ENCODE peak calls at places on chromosomes 1 and 21, in ten cellular contexts. One of them, this sample, is unnamed.

GRCh38 chr1:65694933-65695332 is 97.8 kb upstream of the PDE4B start:
- DNase-seq in ovary: no peak
- DNase-seq in HFF-Myc: no peak
- DNase-seq in tibial artery: no peak
- DNase-seq in cardiac muscle cell: no peak
- DNase-seq in fibroblast of pulmonary artery: no peak
- DNase-seq in OCI-LY7: no peak
- DNase-seq in lower leg skin: no peak
- DNase-seq in kidney: no peak
- DNase-seq in GM12864: no peak
- DNase-seq in this sample: no peak

GRCh38 chr1:43143441-43143888 is 28.6 kb downstream of the EBNA1BP2 start:
- DNase-seq in kidney: no peak
- DNase-seq in fibroblast of pulmonary artery: no peak
- DNase-seq in tibial artery: no peak
- DNase-seq in GM12864: no peak
- DNase-seq in lower leg skin: no peak
- DNase-seq in OCI-LY7: peak; percentile 22
- DNase-seq in cardiac muscle cell: no peak
- DNase-seq in HFF-Myc: no peak
- DNase-seq in ovary: no peak
- DNase-seq in this sample: no peak

GRCh38 chr1:197440730-197441129 is 172.7 kb downstream of the CRB1 start:
- DNase-seq in ovary: no peak
- DNase-seq in HFF-Myc: no peak
- DNase-seq in OCI-LY7: no peak
- DNase-seq in fibroblast of pulmonary artery: peak; percentile 75
- DNase-seq in kidney: no peak
- DNase-seq in tibial artery: no peak
- DNase-seq in cardiac muscle cell: peak; percentile 16
- DNase-seq in GM12864: no peak
- DNase-seq in lower leg skin: no peak
- DNase-seq in this sample: no peak

GRCh38 chr1:158422215-158422614 is 3.8 kb downstream of the OR10K2 start:
- DNase-seq in ovary: no peak
- DNase-seq in GM12864: no peak
- DNase-seq in fibroblast of pulmonary artery: no peak
- DNase-seq in lower leg skin: no peak
- DNase-seq in OCI-LY7: no peak
- DNase-seq in cardiac muscle cell: no peak
- DNase-seq in HFF-Myc: no peak
- DNase-seq in kidney: no peak
- DNase-seq in tibial artery: no peak
- DNase-seq in this sample: no peak

GRCh38 chr1:241375906-241376305 is 18.9 kb upstream of the RGS7 start:
- DNase-seq in lower leg skin: no peak
- DNase-seq in cardiac muscle cell: no peak
- DNase-seq in OCI-LY7: no peak
- DNase-seq in fibroblast of pulmonary artery: no peak
- DNase-seq in HFF-Myc: no peak
- DNase-seq in ovary: no peak
- DNase-seq in tibial artery: no peak
- DNase-seq in GM12864: no peak
- DNase-seq in kidney: no peak
- DNase-seq in this sample: no peak

GRCh38 chr21:35357041-35357780 is 308.1 kb upstream of the RUNX1 start:
- DNase-seq in tibial artery: no peak
- DNase-seq in GM12864: no peak
- DNase-seq in fibroblast of pulmonary artery: no peak
- DNase-seq in HFF-Myc: no peak
- DNase-seq in OCI-LY7: no peak
- DNase-seq in cardiac muscle cell: no peak
- DNase-seq in kidney: no peak
- DNase-seq in ovary: no peak
- DNase-seq in lower leg skin: no peak
- DNase-seq in this sample: no peak

GRCh38 chr1:25875856-25876692 is 566 bp upstream of the PAQR7 start:
- DNase-seq in OCI-LY7: no peak
- DNase-seq in ovary: no peak
- DNase-seq in tibial artery: no peak
- DNase-seq in kidney: peak; percentile 92
- DNase-seq in GM12864: no peak
- DNase-seq in lower leg skin: no peak
- DNase-seq in fibroblast of pulmonary artery: no peak
- DNase-seq in cardiac muscle cell: peak; percentile 79
- DNase-seq in HFF-Myc: no peak
- DNase-seq in this sample: no peak

GRCh38 chr21:25323356-25323949 is 283.8 kb downstream of the MRPL39 start:
- DNase-seq in HFF-Myc: no peak
- DNase-seq in kidney: no peak
- DNase-seq in ovary: no peak
- DNase-seq in OCI-LY7: no peak
- DNase-seq in fibroblast of pulmonary artery: peak; percentile 54
- DNase-seq in tibial artery: no peak
- DNase-seq in GM12864: no peak
- DNase-seq in cardiac muscle cell: no peak
- DNase-seq in lower leg skin: no peak
- DNase-seq in this sample: no peak

GRCh38 chr21:39175665-39176064 is 7.6 kb downstream of the PSMG1 start:
- DNase-seq in tibial artery: no peak
- DNase-seq in kidney: no peak
- DNase-seq in cardiac muscle cell: no peak
- DNase-seq in HFF-Myc: no peak
- DNase-seq in fibroblast of pulmonary artery: no peak
- DNase-seq in OCI-LY7: no peak
- DNase-seq in lower leg skin: no peak
- DNase-seq in ovary: no peak
- DNase-seq in GM12864: no peak
- DNase-seq in this sample: no peak

GRCh38 chr21:39173999-39174398 is 9.3 kb downstream of the PSMG1 start:
- DNase-seq in lower leg skin: no peak
- DNase-seq in cardiac muscle cell: no peak
- DNase-seq in HFF-Myc: no peak
- DNase-seq in fibroblast of pulmonary artery: no peak
- DNase-seq in tibial artery: no peak
- DNase-seq in OCI-LY7: no peak
- DNase-seq in kidney: no peak
- DNase-seq in GM12864: no peak
- DNase-seq in ovary: no peak
- DNase-seq in this sample: no peak

GRCh38 chr21:39169906-39170305 is 13.3 kb downstream of the PSMG1 start:
- DNase-seq in cardiac muscle cell: no peak
- DNase-seq in HFF-Myc: no peak
- DNase-seq in kidney: no peak
- DNase-seq in fibroblast of pulmonary artery: no peak
- DNase-seq in ovary: no peak
- DNase-seq in OCI-LY7: no peak
- DNase-seq in GM12864: no peak
- DNase-seq in lower leg skin: no peak
- DNase-seq in tibial artery: no peak
- DNase-seq in this sample: no peak

GRCh38 chr21:39176312-39176711 is 6.9 kb downstream of the PSMG1 start:
- DNase-seq in tibial artery: no peak
- DNase-seq in lower leg skin: no peak
- DNase-seq in ovary: no peak
- DNase-seq in kidney: no peak
- DNase-seq in cardiac muscle cell: no peak
- DNase-seq in fibroblast of pulmonary artery: no peak
- DNase-seq in GM12864: no peak
- DNase-seq in OCI-LY7: no peak
- DNase-seq in HFF-Myc: no peak
- DNase-seq in this sample: no peak

GRCh38 chr21:39175154-39175553 is 8.1 kb downstream of the PSMG1 start:
- DNase-seq in cardiac muscle cell: peak; percentile 25
- DNase-seq in lower leg skin: no peak
- DNase-seq in kidney: no peak
- DNase-seq in tibial artery: no peak
- DNase-seq in ovary: no peak
- DNase-seq in GM12864: no peak
- DNase-seq in fibroblast of pulmonary artery: peak; percentile 62
- DNase-seq in HFF-Myc: no peak
- DNase-seq in OCI-LY7: peak; percentile 22
- DNase-seq in this sample: no peak
- TF ChIP-seq CTCF in cardiac muscle cell: peak; percentile 42
- TF ChIP-seq CTCF in lower leg skin: no peak
- TF ChIP-seq CTCF in kidney: peak; percentile 29
- TF ChIP-seq CTCF in tibial artery: no peak
- TF ChIP-seq CTCF in ovary: no peak
- TF ChIP-seq CTCF in GM12864: peak; percentile 15
- TF ChIP-seq CTCF in fibroblast of pulmonary artery: peak; percentile 54
- TF ChIP-seq CTCF in HFF-Myc: no peak
- TF ChIP-seq CTCF in OCI-LY7: peak; percentile 72
- TF ChIP-seq CTCF in this sample: peak; percentile 46

GRCh38 chr1:209570757-209571156 is 12.8 kb upstream of the CAMK1G start:
- DNase-seq in fibroblast of pulmonary artery: no peak
- DNase-seq in OCI-LY7: no peak
- DNase-seq in lower leg skin: no peak
- DNase-seq in ovary: no peak
- DNase-seq in HFF-Myc: no peak
- DNase-seq in kidney: no peak
- DNase-seq in cardiac muscle cell: no peak
- DNase-seq in GM12864: no peak
- DNase-seq in tibial artery: no peak
- DNase-seq in this sample: no peak

GRCh38 chr1:209567788-209568187 is 15.7 kb upstream of the CAMK1G start:
- DNase-seq in kidney: no peak
- DNase-seq in ovary: no peak
- DNase-seq in fibroblast of pulmonary artery: peak; percentile 65
- DNase-seq in lower leg skin: no peak
- DNase-seq in HFF-Myc: no peak
- DNase-seq in OCI-LY7: no peak
- DNase-seq in tibial artery: no peak
- DNase-seq in cardiac muscle cell: peak; percentile 20
- DNase-seq in GM12864: no peak
- DNase-seq in this sample: no peak

GRCh38 chr1:209564904-209565303 is 18.6 kb upstream of the CAMK1G start:
- DNase-seq in OCI-LY7: no peak
- DNase-seq in GM12864: no peak
- DNase-seq in tibial artery: no peak
- DNase-seq in cardiac muscle cell: no peak
- DNase-seq in lower leg skin: no peak
- DNase-seq in HFF-Myc: no peak
- DNase-seq in ovary: no peak
- DNase-seq in fibroblast of pulmonary artery: no peak
- DNase-seq in kidney: no peak
- DNase-seq in this sample: no peak

GRCh38 chr1:209565759-209566678 is 17.5 kb upstream of the CAMK1G start:
- DNase-seq in cardiac muscle cell: peak; percentile 94
- DNase-seq in HFF-Myc: peak; percentile 52
- DNase-seq in GM12864: peak; percentile 34
- DNase-seq in kidney: peak; percentile 83
- DNase-seq in OCI-LY7: peak; percentile 70
- DNase-seq in tibial artery: peak; percentile 79
- DNase-seq in lower leg skin: peak; percentile 89
- DNase-seq in fibroblast of pulmonary artery: peak; percentile 88
- DNase-seq in ovary: peak; percentile 70
- DNase-seq in this sample: no peak

GRCh38 chr1:209569445-209570207 is 13.9 kb upstream of the CAMK1G start:
- DNase-seq in lower leg skin: peak; percentile 82
- DNase-seq in fibroblast of pulmonary artery: peak; percentile 88
- DNase-seq in cardiac muscle cell: peak; percentile 92
- DNase-seq in OCI-LY7: peak; percentile 69
- DNase-seq in kidney: no peak
- DNase-seq in GM12864: peak; percentile 46
- DNase-seq in HFF-Myc: peak; percentile 37
- DNase-seq in ovary: peak; percentile 84
- DNase-seq in tibial artery: peak; percentile 73
- DNase-seq in this sample: peak; percentile 47
- H3K4me3 ChIP-seq in lower leg skin: no peak overlapping the region
- H3K4me3 ChIP-seq in fibroblast of pulmonary artery: no peak overlapping the region
- H3K4me3 ChIP-seq in cardiac muscle cell: no peak overlapping the region
- H3K4me3 ChIP-seq in OCI-LY7: no peak overlapping the region
- H3K4me3 ChIP-seq in kidney: peak overlapping the region; percentile 30
- H3K4me3 ChIP-seq in GM12864: no peak overlapping the region
- H3K4me3 ChIP-seq in HFF-Myc: no peak overlapping the region
- H3K4me3 ChIP-seq in ovary: no peak overlapping the region
- H3K4me3 ChIP-seq in tibial artery: no peak overlapping the region
- H3K4me3 ChIP-seq in this sample: no peak overlapping the region

GRCh38 chr1:243945727-243946126 is 95.7 kb upstream of the AKT3 start:
- DNase-seq in cardiac muscle cell: no peak
- DNase-seq in GM12864: no peak
- DNase-seq in HFF-Myc: no peak
- DNase-seq in kidney: no peak
- DNase-seq in ovary: no peak
- DNase-seq in OCI-LY7: no peak
- DNase-seq in tibial artery: no peak
- DNase-seq in fibroblast of pulmonary artery: no peak
- DNase-seq in lower leg skin: no peak
- DNase-seq in this sample: no peak

GRCh38 chr1:243944429-243945160 is 94.6 kb upstream of the AKT3 start:
- DNase-seq in ovary: no peak
- DNase-seq in cardiac muscle cell: peak; percentile 75
- DNase-seq in kidney: no peak
- DNase-seq in lower leg skin: no peak
- DNase-seq in fibroblast of pulmonary artery: peak; percentile 57
- DNase-seq in OCI-LY7: no peak
- DNase-seq in HFF-Myc: no peak
- DNase-seq in tibial artery: no peak
- DNase-seq in GM12864: no peak
- DNase-seq in this sample: no peak

GRCh38 chr1:243943671-243944428 is 93.8 kb upstream of the AKT3 start:
- DNase-seq in tibial artery: no peak
- DNase-seq in ovary: no peak
- DNase-seq in kidney: no peak
- DNase-seq in GM12864: no peak
- DNase-seq in cardiac muscle cell: no peak
- DNase-seq in lower leg skin: no peak
- DNase-seq in HFF-Myc: no peak
- DNase-seq in OCI-LY7: no peak
- DNase-seq in fibroblast of pulmonary artery: no peak
- DNase-seq in this sample: no peak

GRCh38 chr1:243946253-243946652 is 96.2 kb upstream of the AKT3 start:
- DNase-seq in GM12864: no peak
- DNase-seq in HFF-Myc: no peak
- DNase-seq in cardiac muscle cell: no peak
- DNase-seq in tibial artery: no peak
- DNase-seq in fibroblast of pulmonary artery: no peak
- DNase-seq in OCI-LY7: no peak
- DNase-seq in ovary: no peak
- DNase-seq in kidney: no peak
- DNase-seq in lower leg skin: no peak
- DNase-seq in this sample: no peak

DNA sequence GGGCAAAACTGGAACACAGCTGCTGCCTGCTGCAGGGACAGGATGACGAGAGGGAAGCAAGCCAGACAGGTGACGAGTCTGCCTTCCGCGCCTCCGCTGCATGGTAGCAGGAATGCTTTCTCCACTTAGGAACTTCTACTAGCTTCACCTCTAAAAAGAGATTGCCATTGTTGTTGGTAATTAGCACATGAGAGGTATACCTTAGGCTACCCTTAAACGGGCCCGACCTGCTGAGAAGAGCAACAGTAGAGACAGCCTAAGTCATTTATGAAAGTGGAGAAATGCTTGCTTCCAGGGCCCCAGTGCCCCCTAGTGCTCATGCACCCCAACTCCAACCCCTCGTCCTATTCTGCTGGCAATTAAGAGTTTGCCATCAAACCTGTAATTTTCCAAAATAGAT is 96.9 kb upstream of the AKT3 start:
- DNase-seq in ovary: no peak
- DNase-seq in OCI-LY7: no peak
- DNase-seq in cardiac muscle cell: no peak
- DNase-seq in GM12864: no peak
- DNase-seq in tibial artery: no peak
- DNase-seq in fibroblast of pulmonary artery: peak; percentile 24
- DNase-seq in HFF-Myc: no peak
- DNase-seq in lower leg skin: no peak
- DNase-seq in kidney: no peak
- DNase-seq in this sample: no peak
- TF ChIP-seq CTCF in ovary: no peak
- TF ChIP-seq CTCF in OCI-LY7: peak; percentile 66
- TF ChIP-seq CTCF in cardiac muscle cell: peak; percentile 50
- TF ChIP-seq CTCF in GM12864: peak; percentile 60
- TF ChIP-seq CTCF in tibial artery: peak; percentile 15
- TF ChIP-seq CTCF in fibroblast of pulmonary artery: peak; percentile 36
- TF ChIP-seq CTCF in HFF-Myc: peak; percentile 67
- TF ChIP-seq CTCF in lower leg skin: no peak
- TF ChIP-seq CTCF in kidney: peak; percentile 7
- TF ChIP-seq CTCF in this sample: peak; percentile 55

DNA sequence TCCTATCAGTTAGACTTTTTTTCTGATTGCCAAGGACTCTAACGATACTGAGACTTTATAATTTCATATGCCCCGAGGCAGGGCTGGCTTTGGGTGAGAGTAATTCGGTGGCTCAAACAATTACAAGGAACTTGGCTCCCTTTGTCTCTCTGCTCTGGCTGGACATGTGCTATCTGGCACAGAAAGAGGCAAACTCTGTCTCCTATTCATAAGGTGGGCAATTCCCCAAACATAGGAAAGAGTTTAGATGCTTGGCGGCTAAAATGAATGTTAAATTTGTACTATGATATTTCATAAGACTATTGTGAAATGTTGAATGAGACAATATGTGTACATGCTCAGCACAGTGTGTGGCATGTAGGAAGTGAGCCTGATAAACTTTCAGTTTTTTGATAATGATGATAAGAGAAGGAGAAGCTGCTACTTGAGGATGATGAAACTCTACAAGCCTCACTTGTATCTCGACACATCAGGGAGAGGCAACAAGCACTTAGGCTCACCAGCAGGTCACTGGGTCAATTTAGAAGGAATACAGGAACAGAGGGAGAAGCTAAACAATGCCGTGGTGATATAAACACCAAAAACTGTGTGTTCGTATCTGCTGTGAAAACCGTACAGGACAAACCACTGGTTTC is 12.6 kb upstream of the NTPCR start:
- DNase-seq in cardiac muscle cell: no peak
- DNase-seq in GM12864: no peak
- DNase-seq in tibial artery: no peak
- DNase-seq in HFF-Myc: no peak
- DNase-seq in ovary: no peak
- DNase-seq in kidney: no peak
- DNase-seq in OCI-LY7: no peak
- DNase-seq in lower leg skin: no peak
- DNase-seq in fibroblast of pulmonary artery: no peak
- DNase-seq in this sample: no peak
- H3K4me3 ChIP-seq in cardiac muscle cell: no peak overlapping the region
- H3K4me3 ChIP-seq in GM12864: no peak overlapping the region
- H3K4me3 ChIP-seq in tibial artery: no peak overlapping the region
- H3K4me3 ChIP-seq in HFF-Myc: no peak overlapping the region
- H3K4me3 ChIP-seq in ovary: no peak overlapping the region
- H3K4me3 ChIP-seq in kidney: no peak overlapping the region
- H3K4me3 ChIP-seq in OCI-LY7: no peak overlapping the region
- H3K4me3 ChIP-seq in lower leg skin: no peak overlapping the region
- H3K4me3 ChIP-seq in fibroblast of pulmonary artery: no peak overlapping the region
- H3K4me3 ChIP-seq in this sample: no peak overlapping the region